ENCODE peak calls at places on chromosomes 6 and 20, in four cellular contexts. A, V, G and I are unnamed samples.

GRCh38 chr6:133240511-133241087 is 558 bp upstream of the EYA4 start:
- DNase-seq in A (peak), V (peak), G (peak), I (no peak)

GRCh38 chr6:56046576-56046975 is 171.2 kb upstream of the BMP5 start:
- DNase-seq in A (peak), V (peak), G (no peak), I (no peak)

GRCh38 chr20:16537918-16538317 is 35.3 kb downstream of the KIF16B start:
- DNase-seq in A (no peak), V (no peak), G (no peak), I (no peak)

GRCh38 chr6:111339294-111339693 is 143.7 kb downstream of the REV3L start:
- DNase-seq in A (no peak), V (no peak), G (no peak), I (no peak)

GRCh38 chr20:11902264-11902663 is 15.4 kb upstream of the BTBD3 start:
- DNase-seq in A (peak), V (no peak), G (no peak), I (no peak)

GRCh38 chr6:20350215-20350614 is 51.5 kb upstream of the E2F3 start:
- DNase-seq in A (peak), V (peak), G (no peak), I (no peak)

GRCh38 chr6:78942451-78942850 is 75.1 kb downstream of the IRAK1BP1 start:
- DNase-seq in A (peak), V (peak), G (no peak), I (no peak)

GRCh38 chr20:10651227-10651990 is 22.4 kb downstream of the JAG1 start:
- DNase-seq in A (peak), V (peak), G (no peak), I (no peak)

GRCh38 chr6:41222513-41222912 is 5.6 kb upstream of the TREML4 start:
- DNase-seq in A (no peak), V (no peak), G (no peak), I (peak)

GRCh38 chr20:18588554-18589043 is 745 bp downstream of the DTD1 start:
- DNase-seq in A (no peak), V (no peak), G (no peak), I (no peak)

GRCh38 chr20:8020314-8021079 is 936 bp upstream of the TMX4 start:
- DNase-seq in A (no peak), V (peak), G (no peak), I (peak)

GRCh38 chr6:71404967-71405278 is 116.3 kb downstream of the OGFRL1 start:
- DNase-seq in A (no peak), V (no peak), G (no peak), I (no peak)

GRCh38 chr6:49911252-49911651 is 44.9 kb upstream of the CRISP1 start:
- DNase-seq in A (no peak), V (no peak), G (no peak), I (no peak)

GRCh38 chr6:15147827-15148226 is 98.0 kb upstream of the JARID2 start:
- DNase-seq in A (no peak), V (no peak), G (no peak), I (no peak)

GRCh38 chr6:90263653-90264052 is 33.0 kb downstream of the BACH2 start:
- DNase-seq in A (peak), V (no peak), G (no peak), I (no peak)

GRCh38 chr6:26286168-26286854 is 78.7 kb upstream of the BTN3A2 start:
- DNase-seq in A (peak), V (peak), G (no peak), I (peak)

GRCh38 chr6:89888871-89889270 is 5.4 kb upstream of the GJA10 start:
- DNase-seq in A (no peak), V (no peak), G (no peak), I (no peak)

GRCh38 chr20:34570859-34571306 is 12.4 kb downstream of the MAP1LC3A start:
- DNase-seq in A (peak), V (peak), G (no peak), I (peak)

GRCh38 chr20:19995220-19995863 is 21.8 kb upstream of the NAA20 start:
- DNase-seq in A (peak), V (peak), G (peak), I (peak)

GRCh38 chr20:905396-905961 is 10.7 kb downstream of the ANGPT4 start:
- DNase-seq in A (no peak), V (no peak), G (no peak), I (no peak)

GRCh38 chr20:45077559-45077958 is 23.4 kb downstream of the KCNS1 start:
- DNase-seq in A (no peak), V (no peak), G (no peak), I (no peak)

GRCh38 chr6:23176883-23177282 is 607.5 kb downstream of the HDGFL1 start:
- DNase-seq in A (no peak), V (no peak), G (no peak), I (no peak)

GRCh38 chr6:26270903-26271639 is 93.9 kb upstream of the BTN3A2 start:
- DNase-seq in A (peak), V (peak), G (no peak), I (peak)

GRCh38 chr20:43341541-43341940 is 116.2 kb upstream of the SRSF6 start:
- DNase-seq in A (no peak), V (no peak), G (no peak), I (no peak)

GRCh38 chr6:44217332-44218143 is 812 bp downstream of the MYMX start:
- DNase-seq in A (peak), V (peak), G (no peak), I (no peak)

GRCh38 chr6:117498159-117498558 is 15.7 kb downstream of the DCBLD1 start:
- DNase-seq in A (peak), V (peak), G (no peak), I (no peak)

GRCh38 chr20:14055127-14055742 is 59.9 kb downstream of the MACROD2 start:
- DNase-seq in A (peak), V (peak), G (peak), I (peak)

GRCh38 chr20:2986466-2986865 is 57.0 kb upstream of the GNRH2 start:
- DNase-seq in A (peak), V (peak), G (no peak), I (no peak)

GRCh38 chr6:15824851-15825250 is 162.0 kb upstream of the DTNBP1 start:
- DNase-seq in A (no peak), V (no peak), G (no peak), I (no peak)

GRCh38 chr6:149921361-149921760 is 1.6 kb downstream of the RAET1G start:
- DNase-seq in A (no peak), V (no peak), G (no peak), I (no peak)

GRCh38 chr6:111997078-111997862 is 56.6 kb upstream of the CCN6 start:
- DNase-seq in A (peak), V (peak), G (peak), I (peak)

GRCh38 chr6:107806675-107807074 is 17.4 kb downstream of the SCML4 start:
- DNase-seq in A (no peak), V (no peak), G (no peak), I (no peak)

GRCh38 chr20:43752561-43753301 is 25.9 kb upstream of the GTSF1L start:
- DNase-seq in A (peak), V (peak), G (no peak), I (no peak)

DNA sequence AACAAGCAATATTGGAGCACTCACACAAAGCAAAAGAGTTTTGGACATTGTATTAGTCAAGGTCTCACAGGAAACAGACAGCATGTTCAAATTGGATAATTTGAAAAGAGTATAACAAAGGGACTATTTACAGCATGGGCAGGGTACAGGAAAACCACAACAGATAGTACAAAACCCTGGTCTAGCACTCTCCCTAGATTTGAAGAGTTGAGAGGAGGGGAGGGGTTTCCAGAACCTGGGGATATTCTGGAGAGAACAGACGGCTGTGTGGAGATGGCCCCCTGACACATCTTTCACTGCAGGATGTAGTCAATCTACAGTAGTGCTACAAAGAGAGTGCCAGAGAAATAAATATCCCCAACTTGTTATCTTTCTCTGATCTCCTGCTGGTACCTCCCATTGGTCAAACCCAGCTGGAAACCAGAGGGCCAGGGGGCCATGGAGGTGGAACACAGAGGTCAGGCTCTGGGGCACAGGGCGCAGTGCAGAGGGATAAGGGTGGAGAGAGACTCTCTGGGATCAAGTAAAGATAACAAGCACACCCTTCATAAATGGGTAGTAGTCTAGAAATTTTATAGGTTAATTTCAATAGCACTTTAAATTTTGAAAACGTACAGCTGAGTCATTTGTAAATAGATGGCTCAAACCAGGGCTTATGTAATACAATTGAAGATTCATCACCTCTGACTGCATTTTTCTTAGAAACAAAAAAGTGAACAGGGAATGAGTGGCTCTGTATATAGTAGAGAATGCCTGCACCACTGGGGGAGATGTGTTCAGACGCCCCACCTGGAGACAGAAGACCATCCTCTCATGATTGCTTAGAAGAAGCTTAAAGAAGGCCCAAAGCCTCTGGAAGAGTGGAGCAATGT is 25.7 kb downstream of the RCAN2 start:
- DNase-seq in A (peak), V (peak), G (no peak), I (no peak)
- H3K27ac ChIP-seq in A (no peak), V (peak), G (no peak), I (no peak)

DNA sequence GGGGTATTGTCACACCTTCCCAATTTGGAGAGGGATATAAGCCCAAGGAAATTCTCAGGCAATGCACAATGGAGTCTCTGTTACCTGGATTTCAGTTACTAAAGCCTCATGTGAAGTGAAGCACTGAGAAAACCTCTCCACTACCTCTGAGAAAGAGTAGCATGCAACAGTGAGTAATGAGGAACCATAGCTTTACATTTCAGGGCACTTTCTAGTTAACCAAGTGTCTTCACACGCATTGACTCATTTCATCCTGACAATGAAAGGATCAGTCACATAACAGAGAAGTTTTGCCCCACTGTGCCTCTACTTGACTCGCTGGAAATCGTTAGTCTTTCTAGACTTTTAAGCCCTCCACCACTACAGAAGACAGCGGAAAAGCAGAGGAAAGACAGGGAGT is 86.2 kb upstream of the ARID1B start:
- DNase-seq in A (no peak), V (no peak), G (no peak), I (no peak)
- TF ChIP-seq CTCF in A (no peak), V (no peak), G (no peak), I (no peak)

GRCh38 chr6:145139895-145140294 is 595.4 kb downstream of the EPM2A start:
- DNase-seq in A (no peak), V (no peak), G (no peak), I (no peak)

GRCh38 chr6:145135702-145136101 is 599.6 kb downstream of the EPM2A start:
- DNase-seq in A (no peak), V (no peak), G (no peak), I (no peak)

GRCh38 chr6:145139451-145139850 is 595.9 kb downstream of the EPM2A start:
- DNase-seq in A (peak), V (no peak), G (no peak), I (no peak)

GRCh38 chr6:145137425-145137824 is 597.9 kb downstream of the EPM2A start:
- DNase-seq in A (peak), V (peak), G (no peak), I (no peak)

DNA sequence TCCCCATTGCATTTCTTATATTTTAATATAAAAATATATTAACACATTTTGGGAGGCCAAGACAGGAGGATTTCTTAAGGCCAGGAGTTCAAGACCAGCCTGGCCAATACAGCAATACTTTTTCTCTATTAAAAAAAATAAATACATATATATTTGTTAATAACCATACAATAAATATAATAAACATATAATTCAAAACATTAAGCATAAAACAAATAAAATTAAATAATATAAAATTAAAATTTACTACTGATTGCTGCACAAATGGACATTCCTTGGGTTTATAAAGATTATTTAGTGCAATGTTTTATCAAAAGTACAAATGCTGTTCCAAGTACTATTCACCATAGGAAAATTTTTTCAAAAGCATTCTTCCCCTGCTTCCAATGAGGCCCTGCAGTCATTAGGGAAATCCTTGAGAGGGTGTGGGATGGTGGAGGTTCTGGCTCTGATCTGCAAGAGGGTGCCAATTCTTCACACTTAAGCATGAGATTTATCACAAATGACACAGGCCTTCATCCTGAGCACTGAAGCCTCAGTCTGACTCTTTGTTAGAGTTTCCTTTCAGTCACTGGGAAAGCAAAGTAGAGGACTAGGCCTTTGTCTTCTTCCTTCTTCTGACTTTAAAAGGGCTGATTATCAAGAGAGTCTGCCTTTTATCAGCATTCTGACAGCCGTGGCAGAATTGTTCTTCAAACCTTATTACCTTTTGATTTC is 596.7 kb downstream of the EPM2A start:
- DNase-seq in A (no peak), V (no peak), G (no peak), I (no peak)
- H3K27ac ChIP-seq in A (no peak), V (peak), G (no peak), I (no peak)

GRCh38 chr20:60993647-60994046 is 258.4 kb upstream of the CDH4 start:
- DNase-seq in A (peak), V (no peak), G (peak), I (peak)
- TF ChIP-seq CTCF in A (peak), V (no peak), G (peak), I (peak)

DNA sequence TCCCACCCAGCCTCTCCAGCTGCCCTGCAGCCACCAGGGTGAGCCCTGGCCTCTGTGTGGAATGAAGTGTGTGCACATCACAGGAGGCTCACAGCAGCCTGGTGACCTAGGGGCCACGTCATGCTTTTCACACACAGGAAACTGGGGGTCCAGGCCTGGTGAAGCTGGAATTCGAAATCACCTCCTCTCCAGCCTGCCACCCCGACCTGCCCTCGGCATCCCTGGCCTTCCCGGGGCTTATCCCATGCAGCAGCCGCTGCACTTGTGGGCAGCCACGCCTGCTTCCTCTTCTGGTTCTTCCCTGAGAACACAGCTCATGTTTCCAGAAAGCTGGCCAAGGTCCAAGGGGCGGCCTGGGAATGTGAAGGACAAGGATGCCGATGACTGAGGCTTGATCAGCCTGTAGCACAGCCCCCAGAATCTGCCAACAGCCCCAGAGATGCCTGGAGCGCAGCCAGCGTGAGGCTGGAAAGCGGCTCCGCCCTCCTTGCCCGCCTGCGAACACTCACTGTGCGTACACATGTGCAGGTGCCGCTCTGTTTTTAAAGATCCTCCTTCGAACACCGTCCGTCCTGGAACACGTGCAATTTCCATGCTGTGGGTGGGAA is 4.2 kb upstream of the NTSR1 start:
- DNase-seq in A (peak), V (peak), G (peak), I (no peak)
- H3K27ac ChIP-seq in A (peak), V (no peak), G (peak), I (no peak)

GRCh38 chr6:151339369-151339768 is 52.0 kb downstream of the ZBTB2 start:
- DNase-seq in A (no peak), V (no peak), G (no peak), I (no peak)

GRCh38 chr6:151341481-151342195 is 49.7 kb downstream of the ZBTB2 start:
- DNase-seq in A (no peak), V (no peak), G (no peak), I (no peak)

GRCh38 chr6:151338816-151339215 is 52.5 kb downstream of the ZBTB2 start:
- DNase-seq in A (no peak), V (no peak), G (no peak), I (no peak)

GRCh38 chr6:151335930-151336329 is 55.4 kb downstream of the ZBTB2 start:
- DNase-seq in A (no peak), V (no peak), G (no peak), I (no peak)

DNA sequence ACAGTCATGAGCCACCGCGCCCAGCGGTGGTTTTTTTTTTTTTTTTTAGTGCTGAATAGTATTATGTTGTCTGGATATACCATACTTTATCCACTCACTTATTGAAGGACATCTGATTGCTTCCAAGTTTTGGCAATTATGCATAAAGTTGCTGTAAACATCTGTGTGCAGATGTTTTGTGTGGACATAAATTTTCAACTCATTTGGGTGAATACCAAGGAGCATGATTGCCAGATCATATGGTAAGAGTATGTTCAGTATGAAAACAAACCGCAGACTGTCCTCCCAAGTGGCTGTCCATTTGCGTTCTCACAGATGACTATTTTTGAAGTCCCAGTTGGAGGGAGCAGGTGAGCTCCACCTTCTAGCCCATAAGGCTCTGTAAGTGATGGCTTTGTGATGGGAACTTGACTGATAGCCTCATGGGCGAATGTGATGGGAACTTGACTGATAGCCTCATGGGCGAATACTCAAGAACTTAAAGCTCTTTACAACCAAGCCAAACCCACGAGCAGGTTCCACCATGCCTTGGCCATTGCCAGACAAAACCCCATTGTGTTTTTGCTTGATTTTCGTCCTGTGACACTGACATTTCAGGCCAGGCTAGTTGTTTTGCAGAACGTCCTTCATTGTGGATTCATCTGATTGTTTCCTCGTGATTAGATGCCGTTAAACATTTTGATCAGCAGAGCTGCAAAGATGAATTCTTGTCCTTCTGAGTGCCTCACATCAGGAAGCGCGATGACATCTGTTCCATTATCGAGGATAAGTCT is 51.0 kb downstream of the ZBTB2 start:
- DNase-seq in A (no peak), V (no peak), G (no peak), I (no peak)
- TF ChIP-seq CTCF in A (no peak), V (no peak), G (no peak), I (no peak)

GRCh38 chr6:144969154-144969553 is 684.0 kb downstream of the UTRN start:
- DNase-seq in A (peak), V (no peak), G (no peak), I (no peak)
- H3K27ac ChIP-seq in A (no peak), V (no peak), G (no peak), I (no peak)

GRCh38 chr6:36701401-36701991 is 3.9 kb downstream of the RAB44 start:
- DNase-seq in A (no peak), V (no peak), G (no peak), I (no peak)
- TF ChIP-seq CTCF in A (no peak), V (no peak), G (peak), I (no peak)